ENCODE peak calls at places on chromosomes 3 and 15, in nine cellular contexts. One of them, this sample, is unnamed.

GRCh38 chr3:154367221-154367620 is 42.9 kb upstream of the DHX36 start:
- DNase-seq in right cardiac atrium: no peak
- DNase-seq in small intestine: no peak
- DNase-seq in HT1080: no peak
- DNase-seq in AG10803: no peak
- DNase-seq in AG08396: no peak
- DNase-seq in activated naive CD8-positive, alpha-beta T cell treated with anti-CD3 and anti-CD28 coated beads, Interleukin-2, amount 50 U/mL, for 24 hours: no peak
- DNase-seq in GM12892: no peak
- DNase-seq in cardiac fibroblast: no peak
- DNase-seq in this sample: no peak

GRCh38 chr15:40272713-40273056 is 10.2 kb downstream of the ANKRD63 start:
- DNase-seq in right cardiac atrium: no peak
- DNase-seq in small intestine: no peak
- DNase-seq in HT1080: no peak
- DNase-seq in AG10803: no peak
- DNase-seq in AG08396: no peak
- DNase-seq in activated naive CD8-positive, alpha-beta T cell treated with anti-CD3 and anti-CD28 coated beads, Interleukin-2, amount 50 U/mL, for 24 hours: no peak
- DNase-seq in GM12892: no peak
- DNase-seq in cardiac fibroblast: no peak
- DNase-seq in this sample: no peak

GRCh38 chr3:8210752-8211405 is 290.7 kb upstream of the LMCD1 start:
- DNase-seq in right cardiac atrium: no peak
- DNase-seq in small intestine: no peak
- DNase-seq in HT1080: peak; percentile 79
- DNase-seq in AG10803: peak; percentile 73
- DNase-seq in AG08396: no peak
- DNase-seq in activated naive CD8-positive, alpha-beta T cell treated with anti-CD3 and anti-CD28 coated beads, Interleukin-2, amount 50 U/mL, for 24 hours: no peak
- DNase-seq in GM12892: no peak
- DNase-seq in cardiac fibroblast: peak; percentile 11
- DNase-seq in this sample: peak; percentile 14

GRCh38 chr3:25428003-25428861 is at the start of gene RARB:
- DNase-seq in right cardiac atrium: peak; percentile 86
- DNase-seq in small intestine: peak; percentile 69
- DNase-seq in HT1080: peak; percentile 80
- DNase-seq in AG10803: peak; percentile 70
- DNase-seq in AG08396: peak; percentile 77
- DNase-seq in activated naive CD8-positive, alpha-beta T cell treated with anti-CD3 and anti-CD28 coated beads, Interleukin-2, amount 50 U/mL, for 24 hours: no peak
- DNase-seq in GM12892: no peak
- DNase-seq in cardiac fibroblast: peak; percentile 92
- DNase-seq in this sample: peak; percentile 97

GRCh38 chr3:82790307-82791097 is 1029.1 kb upstream of the GBE1 start:
- DNase-seq in right cardiac atrium: peak; percentile 34
- DNase-seq in small intestine: no peak
- DNase-seq in HT1080: no peak
- DNase-seq in AG10803: no peak
- DNase-seq in AG08396: no peak
- DNase-seq in activated naive CD8-positive, alpha-beta T cell treated with anti-CD3 and anti-CD28 coated beads, Interleukin-2, amount 50 U/mL, for 24 hours: no peak
- DNase-seq in GM12892: no peak
- DNase-seq in cardiac fibroblast: no peak
- DNase-seq in this sample: no peak

GRCh38 chr3:69504232-69504631 is 118.3 kb upstream of the FRMD4B start:
- DNase-seq in right cardiac atrium: no peak
- DNase-seq in small intestine: no peak
- DNase-seq in HT1080: peak; percentile 42
- DNase-seq in AG10803: no peak
- DNase-seq in AG08396: no peak
- DNase-seq in activated naive CD8-positive, alpha-beta T cell treated with anti-CD3 and anti-CD28 coated beads, Interleukin-2, amount 50 U/mL, for 24 hours: no peak
- DNase-seq in GM12892: no peak
- DNase-seq in cardiac fibroblast: peak; percentile 36
- DNase-seq in this sample: no peak

GRCh38 chr15:98794211-98794610 is 145.9 kb downstream of the IGF1R start:
- DNase-seq in right cardiac atrium: no peak
- DNase-seq in small intestine: no peak
- DNase-seq in HT1080: no peak
- DNase-seq in AG10803: no peak
- DNase-seq in AG08396: no peak
- DNase-seq in activated naive CD8-positive, alpha-beta T cell treated with anti-CD3 and anti-CD28 coated beads, Interleukin-2, amount 50 U/mL, for 24 hours: no peak
- DNase-seq in GM12892: no peak
- DNase-seq in cardiac fibroblast: no peak
- DNase-seq in this sample: no peak

GRCh38 chr3:13116426-13116825 is 43.2 kb upstream of the IQSEC1 start:
- DNase-seq in right cardiac atrium: peak; percentile 16
- DNase-seq in small intestine: no peak
- DNase-seq in HT1080: no peak
- DNase-seq in AG10803: no peak
- DNase-seq in AG08396: no peak
- DNase-seq in activated naive CD8-positive, alpha-beta T cell treated with anti-CD3 and anti-CD28 coated beads, Interleukin-2, amount 50 U/mL, for 24 hours: no peak
- DNase-seq in GM12892: no peak
- DNase-seq in cardiac fibroblast: no peak
- DNase-seq in this sample: no peak

GRCh38 chr3:155312781-155313180 is 19.3 kb upstream of the STRIT1 start:
- DNase-seq in right cardiac atrium: no peak
- DNase-seq in small intestine: no peak
- DNase-seq in HT1080: no peak
- DNase-seq in AG10803: peak; percentile 54
- DNase-seq in AG08396: no peak
- DNase-seq in activated naive CD8-positive, alpha-beta T cell treated with anti-CD3 and anti-CD28 coated beads, Interleukin-2, amount 50 U/mL, for 24 hours: no peak
- DNase-seq in GM12892: no peak
- DNase-seq in cardiac fibroblast: peak; percentile 64
- DNase-seq in this sample: no peak

GRCh38 chr3:81521855-81522254 is 239.6 kb downstream of the GBE1 start:
- DNase-seq in right cardiac atrium: no peak
- DNase-seq in small intestine: no peak
- DNase-seq in HT1080: no peak
- DNase-seq in AG10803: no peak
- DNase-seq in AG08396: no peak
- DNase-seq in activated naive CD8-positive, alpha-beta T cell treated with anti-CD3 and anti-CD28 coated beads, Interleukin-2, amount 50 U/mL, for 24 hours: no peak
- DNase-seq in GM12892: no peak
- DNase-seq in cardiac fibroblast: no peak
- DNase-seq in this sample: peak; percentile 34

GRCh38 chr3:127053026-127053425 is 70.1 kb downstream of the PLXNA1 start:
- DNase-seq in right cardiac atrium: peak; percentile 38
- DNase-seq in small intestine: no peak
- DNase-seq in HT1080: no peak
- DNase-seq in AG10803: no peak
- DNase-seq in AG08396: no peak
- DNase-seq in activated naive CD8-positive, alpha-beta T cell treated with anti-CD3 and anti-CD28 coated beads, Interleukin-2, amount 50 U/mL, for 24 hours: no peak
- DNase-seq in GM12892: no peak
- DNase-seq in cardiac fibroblast: no peak
- DNase-seq in this sample: no peak

GRCh38 chr3:149384911-149385321 is 7.5 kb upstream of the TM4SF1 start:
- DNase-seq in right cardiac atrium: no peak
- DNase-seq in small intestine: no peak
- DNase-seq in HT1080: peak; percentile 60
- DNase-seq in AG10803: peak; percentile 93
- DNase-seq in AG08396: peak; percentile 55
- DNase-seq in activated naive CD8-positive, alpha-beta T cell treated with anti-CD3 and anti-CD28 coated beads, Interleukin-2, amount 50 U/mL, for 24 hours: no peak
- DNase-seq in GM12892: no peak
- DNase-seq in cardiac fibroblast: peak; percentile 90
- DNase-seq in this sample: peak; percentile 82

GRCh38 chr3:73734376-73734775 is 109.6 kb upstream of the PDZRN3 start:
- DNase-seq in right cardiac atrium: no peak
- DNase-seq in small intestine: no peak
- DNase-seq in HT1080: no peak
- DNase-seq in AG10803: no peak
- DNase-seq in AG08396: no peak
- DNase-seq in activated naive CD8-positive, alpha-beta T cell treated with anti-CD3 and anti-CD28 coated beads, Interleukin-2, amount 50 U/mL, for 24 hours: no peak
- DNase-seq in GM12892: no peak
- DNase-seq in cardiac fibroblast: no peak
- DNase-seq in this sample: no peak

GRCh38 chr15:89599021-89599420 is 23.8 kb downstream of the TICRR start:
- DNase-seq in right cardiac atrium: no peak
- DNase-seq in small intestine: no peak
- DNase-seq in HT1080: no peak
- DNase-seq in AG10803: peak; percentile 40
- DNase-seq in AG08396: no peak
- DNase-seq in activated naive CD8-positive, alpha-beta T cell treated with anti-CD3 and anti-CD28 coated beads, Interleukin-2, amount 50 U/mL, for 24 hours: no peak
- DNase-seq in GM12892: no peak
- DNase-seq in cardiac fibroblast: peak; percentile 32
- DNase-seq in this sample: no peak

GRCh38 chr15:70062321-70062956 is 35.3 kb downstream of the TLE3 start:
- DNase-seq in right cardiac atrium: peak; percentile 88
- DNase-seq in small intestine: peak; percentile 95
- DNase-seq in HT1080: no peak
- DNase-seq in AG10803: peak; percentile 97
- DNase-seq in AG08396: peak; percentile 81
- DNase-seq in activated naive CD8-positive, alpha-beta T cell treated with anti-CD3 and anti-CD28 coated beads, Interleukin-2, amount 50 U/mL, for 24 hours: no peak
- DNase-seq in GM12892: no peak
- DNase-seq in cardiac fibroblast: peak; percentile 93
- DNase-seq in this sample: peak; percentile 98

GRCh38 chr3:61589856-61590255 is 28.5 kb downstream of the PTPRG start:
- DNase-seq in right cardiac atrium: no peak
- DNase-seq in small intestine: no peak
- DNase-seq in HT1080: peak; percentile 86
- DNase-seq in AG10803: peak; percentile 70
- DNase-seq in AG08396: peak; percentile 43
- DNase-seq in activated naive CD8-positive, alpha-beta T cell treated with anti-CD3 and anti-CD28 coated beads, Interleukin-2, amount 50 U/mL, for 24 hours: no peak
- DNase-seq in GM12892: no peak
- DNase-seq in cardiac fibroblast: peak; percentile 32
- DNase-seq in this sample: peak; percentile 35

GRCh38 chr3:115710799-115711198 is 87.5 kb downstream of the GAP43 start:
- DNase-seq in right cardiac atrium: no peak
- DNase-seq in small intestine: no peak
- DNase-seq in HT1080: no peak
- DNase-seq in AG10803: no peak
- DNase-seq in AG08396: no peak
- DNase-seq in activated naive CD8-positive, alpha-beta T cell treated with anti-CD3 and anti-CD28 coated beads, Interleukin-2, amount 50 U/mL, for 24 hours: no peak
- DNase-seq in GM12892: no peak
- DNase-seq in cardiac fibroblast: peak; percentile 31
- DNase-seq in this sample: no peak

GRCh38 chr15:77603616-77604406 is 28.9 kb downstream of the LINGO1 start:
- DNase-seq in right cardiac atrium: peak; percentile 21
- DNase-seq in small intestine: no peak
- DNase-seq in HT1080: no peak
- DNase-seq in AG10803: no peak
- DNase-seq in AG08396: no peak
- DNase-seq in activated naive CD8-positive, alpha-beta T cell treated with anti-CD3 and anti-CD28 coated beads, Interleukin-2, amount 50 U/mL, for 24 hours: no peak
- DNase-seq in GM12892: no peak
- DNase-seq in cardiac fibroblast: no peak
- DNase-seq in this sample: no peak

GRCh38 chr15:32107477-32108080 is 77.3 kb downstream of the CHRNA7 start:
- DNase-seq in right cardiac atrium: no peak
- DNase-seq in small intestine: no peak
- DNase-seq in HT1080: no peak
- DNase-seq in AG10803: no peak
- DNase-seq in AG08396: no peak
- DNase-seq in activated naive CD8-positive, alpha-beta T cell treated with anti-CD3 and anti-CD28 coated beads, Interleukin-2, amount 50 U/mL, for 24 hours: no peak
- DNase-seq in GM12892: no peak
- DNase-seq in cardiac fibroblast: no peak
- DNase-seq in this sample: no peak

GRCh38 chr3:46897829-46898320 is 20.4 kb downstream of the PTH1R start:
- DNase-seq in right cardiac atrium: peak; percentile 60
- DNase-seq in small intestine: no peak
- DNase-seq in HT1080: no peak
- DNase-seq in AG10803: no peak
- DNase-seq in AG08396: no peak
- DNase-seq in activated naive CD8-positive, alpha-beta T cell treated with anti-CD3 and anti-CD28 coated beads, Interleukin-2, amount 50 U/mL, for 24 hours: no peak
- DNase-seq in GM12892: no peak
- DNase-seq in cardiac fibroblast: no peak
- DNase-seq in this sample: no peak

GRCh38 chr3:15071699-15072098 is 6.6 kb upstream of the MRPS25 start:
- DNase-seq in right cardiac atrium: no peak
- DNase-seq in small intestine: no peak
- DNase-seq in HT1080: no peak
- DNase-seq in AG10803: peak; percentile 17
- DNase-seq in AG08396: no peak
- DNase-seq in activated naive CD8-positive, alpha-beta T cell treated with anti-CD3 and anti-CD28 coated beads, Interleukin-2, amount 50 U/mL, for 24 hours: no peak
- DNase-seq in GM12892: no peak
- DNase-seq in cardiac fibroblast: no peak
- DNase-seq in this sample: no peak

GRCh38 chr15:40234783-40235182 is 4.1 kb upstream of the PAK6 start:
- DNase-seq in right cardiac atrium: no peak
- DNase-seq in small intestine: no peak
- DNase-seq in HT1080: no peak
- DNase-seq in AG10803: no peak
- DNase-seq in AG08396: no peak
- DNase-seq in activated naive CD8-positive, alpha-beta T cell treated with anti-CD3 and anti-CD28 coated beads, Interleukin-2, amount 50 U/mL, for 24 hours: no peak
- DNase-seq in GM12892: no peak
- DNase-seq in cardiac fibroblast: no peak
- DNase-seq in this sample: peak; percentile 50

GRCh38 chr3:53379898-53380297 is 32.6 kb upstream of the DCP1A start:
- DNase-seq in right cardiac atrium: no peak
- DNase-seq in small intestine: no peak
- DNase-seq in HT1080: no peak
- DNase-seq in AG10803: no peak
- DNase-seq in AG08396: no peak
- DNase-seq in activated naive CD8-positive, alpha-beta T cell treated with anti-CD3 and anti-CD28 coated beads, Interleukin-2, amount 50 U/mL, for 24 hours: no peak
- DNase-seq in GM12892: no peak
- DNase-seq in cardiac fibroblast: no peak
- DNase-seq in this sample: no peak

GRCh38 chr3:148162132-148162531 is 535.6 kb upstream of the AGTR1 start:
- DNase-seq in right cardiac atrium: no peak
- DNase-seq in small intestine: no peak
- DNase-seq in HT1080: no peak
- DNase-seq in AG10803: no peak
- DNase-seq in AG08396: no peak
- DNase-seq in activated naive CD8-positive, alpha-beta T cell treated with anti-CD3 and anti-CD28 coated beads, Interleukin-2, amount 50 U/mL, for 24 hours: no peak
- DNase-seq in GM12892: no peak
- DNase-seq in cardiac fibroblast: no peak
- DNase-seq in this sample: no peak

This sample was measured in astrocyte of the hippocampus.